ENCODE peak calls at places on chromosomes 16 and 17, in ten cellular contexts. C is amniotic epithelial cell; A is GM04504; Y is dorsolateral prefrontal cortex; K is CD8-positive, alpha-beta T cell; N is naive thymus-derived CD8-positive, alpha-beta T cell; F is RPMI7951; J is BJ; D is fibroblast of the conjunctiva; G is mesothelial cell of epicardium. H is an unnamed sample.
A peak's percentile ranks its signal among the peaks of the same experiment; 100 is the strongest.

GRCh38 chr17:68398731-68399637 is 58.3 kb downstream of the WIPI1 start:
- DNase-seq in F (peak; percentile 82), G (no peak), J (no peak), N (no peak), D (peak; percentile 74), Y (no peak), C (peak; percentile 76), K (peak; percentile 30), A (peak; percentile 62), H (peak; percentile 76)

GRCh38 chr16:11250091-11250785 is 5.8 kb downstream of the SOCS1 start:
- DNase-seq in F (peak; percentile 67), K (no peak), Y (no peak), D (no peak), G (no peak), C (no peak), A (no peak), N (no peak), J (no peak), H (peak; percentile 9)

GRCh38 chr16:48432136-48432535 is 46.9 kb upstream of the SIAH1 start:
- DNase-seq in D (no peak), J (no peak), K (no peak), A (no peak), F (no peak), C (no peak), N (no peak), Y (no peak), G (no peak), H (no peak)

GRCh38 chr16:23595951-23596720 is at the start of gene NDUFAB1:
- DNase-seq in Y (peak; percentile 79), C (peak; percentile 78), N (peak; percentile 89), D (peak; percentile 60), F (peak; percentile 83), J (peak; percentile 32), A (peak; percentile 65), K (peak; percentile 90), G (peak; percentile 96), H (peak; percentile 87)

GRCh38 chr17:34613064-34614019 is 34.0 kb downstream of the TMEM132E start:
- DNase-seq in F (no peak), Y (no peak), G (peak; percentile 71), N (no peak), J (no peak), D (no peak), C (peak; percentile 1), K (no peak), A (no peak), H (no peak)

GRCh38 chr17:28574536-28574935 is 2.2 kb downstream of the ALDOC start:
- DNase-seq in C (no peak), D (no peak), G (no peak), Y (no peak), F (no peak), K (no peak), A (no peak), J (no peak), N (no peak), H (no peak)

GRCh38 chr16:30615358-30616076 is 5.3 kb upstream of the ZNF689 start:
- DNase-seq in C (no peak), K (peak; percentile 66), N (peak; percentile 60), A (no peak), G (no peak), F (peak; percentile 42), J (no peak), D (no peak), Y (no peak), H (no peak)

GRCh38 chr17:7293131-7293557 is 1.3 kb downstream of the YBX2 start:
- DNase-seq in G (no peak), J (no peak), F (peak; percentile 78), Y (no peak), D (no peak), K (no peak), A (no peak), C (peak; percentile 83), N (no peak), H (no peak)

GRCh38 chr16:75002474-75002873 is 3.6 kb downstream of the ZNRF1 start:
- DNase-seq in J (no peak), D (no peak), N (no peak), Y (no peak), C (peak; percentile 36), F (no peak), K (no peak), A (no peak), G (no peak), H (no peak)

GRCh38 chr16:50977064-50977621 is 173.9 kb downstream of the SALL1 start:
- DNase-seq in K (no peak), N (no peak), A (no peak), J (no peak), G (no peak), D (no peak), Y (no peak), F (no peak), C (no peak), H (no peak)

GRCh38 chr17:59505610-59506276 is 59.7 kb upstream of the DHX40 start:
- DNase-seq in Y (no peak), D (no peak), F (no peak), G (no peak), A (peak; percentile 11), N (no peak), J (no peak), K (no peak), C (peak; percentile 65), H (no peak)

GRCh38 chr17:80252871-80253270 is 7.8 kb upstream of the RNF213 start:
- DNase-seq in A (no peak), K (peak; percentile 85), G (no peak), C (no peak), J (no peak), Y (no peak), D (no peak), F (no peak), N (peak; percentile 85), H (no peak)

GRCh38 chr17:32503251-32504165 is 16.7 kb downstream of the CDK5R1 start:
- DNase-seq in D (no peak), K (peak; percentile 51), A (no peak), C (no peak), N (peak; percentile 80), G (no peak), Y (no peak), F (no peak), J (no peak), H (no peak)

GRCh38 chr16:75320435-75320834 is 69.0 kb upstream of the BCAR1 start:
- DNase-seq in G (no peak), N (no peak), C (no peak), D (no peak), A (no peak), Y (peak; percentile 80), K (no peak), J (no peak), F (no peak), H (no peak)

GRCh38 chr17:48795444-48796162 is 21.4 kb downstream of the TTLL6 start:
- DNase-seq in C (peak; percentile 86), K (no peak), A (peak; percentile 81), Y (no peak), N (no peak), G (no peak), F (peak; percentile 67), J (peak; percentile 50), D (peak; percentile 18), H (peak; percentile 48)

GRCh38 chr17:55453836-55454557 is 32.4 kb upstream of the MMD start:
- DNase-seq in C (no peak), D (no peak), G (no peak), K (no peak), J (no peak), Y (no peak), A (no peak), N (no peak), F (no peak), H (no peak)

GRCh38 chr17:38735161-38735997 is 5.2 kb downstream of the CISD3 start:
- DNase-seq in C (no peak), Y (peak; percentile 68), G (peak; percentile 83), N (peak; percentile 75), F (no peak), D (no peak), K (peak; percentile 82), A (no peak), J (no peak), H (no peak)

GRCh38 chr17:56690441-56691291 is 97.2 kb downstream of the NOG start:
- DNase-seq in J (no peak), F (peak; percentile 60), K (no peak), Y (no peak), N (no peak), G (no peak), C (no peak), A (peak; percentile 34), D (no peak), H (no peak)

GRCh38 chr16:68473358-68474064 is 25.2 kb upstream of the SMPD3 start:
- DNase-seq in N (no peak), K (no peak), A (no peak), J (no peak), F (no peak), G (no peak), D (no peak), Y (no peak), C (no peak), H (no peak)

GRCh38 chr17:79024901-79025737 is 1.1 kb downstream of the C1QTNF1 start:
- DNase-seq in F (peak; percentile 58), C (no peak), N (no peak), K (no peak), Y (no peak), A (no peak), D (no peak), J (no peak), G (no peak), H (no peak)

GRCh38 chr16:77788196-77789084 is at the start of gene VAT1L:
- DNase-seq in D (no peak), K (no peak), J (no peak), F (peak; percentile 67), A (peak; percentile 32), C (peak; percentile 47), G (peak; percentile 59), N (no peak), Y (peak; percentile 47), H (peak; percentile 75)

GRCh38 chr16:86286991-86287640 is 223.2 kb upstream of the FOXF1 start:
- DNase-seq in J (no peak), K (no peak), G (peak; percentile 34), D (no peak), Y (no peak), C (no peak), A (no peak), N (no peak), F (no peak), H (no peak)